ENCODE peak calls at places on chromosome 1, in five cellular contexts. M is HCT116, R is IMR-90, Y is K562, H is hepatocyte. I is an unnamed sample.

GRCh38 chr1:185342672-185343259 is 25.7 kb upstream of the IVNS1ABP start:
- DNase-seq in M (no peak), R (no peak), Y (no peak), H (no peak), I (no peak)

GRCh38 chr1:57012280-57012679 is 46.5 kb upstream of the C8B start:
- DNase-seq in M (no peak), R (no peak), Y (no peak), H (no peak), I (no peak)

GRCh38 chr1:119737040-119737682 is 25.4 kb downstream of the PHGDH start:
- DNase-seq in M (no peak), R (no peak), Y (peak; percentile 93), H (peak; percentile 71), I (no peak)

GRCh38 chr1:218969021-218969420 is 204.7 kb upstream of the LYPLAL1 start:
- DNase-seq in M (no peak), R (no peak), Y (no peak), H (no peak), I (no peak)

GRCh38 chr1:196295766-196296165 is 312.5 kb downstream of the KCNT2 start:
- DNase-seq in M (no peak), R (peak; percentile 3), Y (no peak), H (no peak), I (no peak)

GRCh38 chr1:95117207-95118018 is at the start of gene TLCD4:
- DNase-seq in M (peak; percentile 35), R (peak; percentile 24), Y (peak; percentile 81), H (peak; percentile 81), I (peak; percentile 62)

GRCh38 chr1:59768752-59769411 is 45.9 kb upstream of the HOOK1 start:
- DNase-seq in M (no peak), R (no peak), Y (no peak), H (no peak), I (no peak)

GRCh38 chr1:145944532-145944931 is 13.3 kb downstream of the LIX1L start:
- DNase-seq in M (no peak), R (no peak), Y (no peak), H (no peak), I (no peak)

GRCh38 chr1:115524211-115524610 is 117.6 kb upstream of the VANGL1 start:
- DNase-seq in M (no peak), R (no peak), Y (no peak), H (no peak), I (peak; percentile 95)

GRCh38 chr1:169110691-169111447 is 4.4 kb downstream of the ATP1B1 start:
- DNase-seq in M (no peak), R (peak; percentile 41), Y (no peak), H (no peak), I (no peak)

GRCh38 chr1:223652436-223652901 is 13.0 kb downstream of the CAPN8 start:
- DNase-seq in M (no peak), R (no peak), Y (no peak), H (no peak), I (peak; percentile 74)

GRCh38 chr1:160116277-160117147 is 953 bp downstream of the ATP1A2 start:
- DNase-seq in M (no peak), R (peak; percentile 44), Y (no peak), H (no peak), I (no peak)

GRCh38 chr1:166253076-166253779 is 86.4 kb upstream of the FAM78B start:
- DNase-seq in M (no peak), R (no peak), Y (no peak), H (no peak), I (no peak)
- TF ChIP-seq CTCF in M (no peak), R (no peak), Y (no peak), H (no peak), I (no peak)

GRCh38 chr1:5884110-5884509 is 108.1 kb downstream of the NPHP4 start:
- DNase-seq in M (no peak), R (no peak), Y (no peak), H (no peak), I (no peak)
- H3K9me3 ChIP-seq in M (no peaks in the 10 kb centered on the region), R (peaks cover 7% of the 10 kb centered on the region), Y (no peaks in the 10 kb centered on the region), H (no peaks in the 10 kb centered on the region), I (no peaks in the 10 kb centered on the region)

DNA sequence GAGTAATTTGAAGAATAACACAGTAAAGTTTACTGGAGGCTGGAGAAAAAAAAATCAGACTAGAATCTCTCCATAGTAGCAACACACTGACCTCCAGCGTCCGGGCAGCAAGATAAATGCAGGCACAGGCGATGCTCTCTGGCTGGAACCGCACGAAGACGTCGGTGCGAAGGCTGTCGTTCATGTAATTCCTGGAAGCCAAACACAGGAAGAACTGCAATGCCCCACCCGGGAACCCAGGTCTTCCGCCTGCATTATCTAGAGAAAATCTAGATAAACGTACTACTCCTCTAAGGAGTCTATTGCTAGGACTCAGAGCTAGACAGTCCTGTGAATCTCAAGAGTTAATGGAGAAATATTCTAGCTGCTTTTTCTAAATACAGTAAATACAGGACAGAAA is 8.5 kb downstream of the CCNL2 start:
- DNase-seq in M (no peak), R (no peak), Y (peak; percentile 59), H (no peak), I (no peak)
- H4K20me1 ChIP-seq in M (peaks cover 11% of the 10 kb centered on the region), R (peaks cover 28% of the 10 kb centered on the region), Y (no peaks in the 10 kb centered on the region), H (peaks cover 8% of the 10 kb centered on the region), I (peaks cover 18% of the 10 kb centered on the region)

GRCh38 chr1:152777510-152778137 is 2.7 kb downstream of the LCE1F start:
- DNase-seq in M (peak; percentile 28), R (no peak), Y (peak; percentile 65), H (no peak), I (no peak)
- TF ChIP-seq CTCF in M (peak; percentile 68), R (peak; percentile 32), Y (peak; percentile 56), H (no peak), I (peak; percentile 50)

GRCh38 chr1:202104073-202104472 is 18.6 kb upstream of the GPR37L1 start:
- DNase-seq in M (no peak), R (no peak), Y (no peak), H (no peak), I (no peak)
- H3K9me3 ChIP-seq in M (no peaks in the 10 kb centered on the region), R (no peaks in the 10 kb centered on the region), Y (no peaks in the 10 kb centered on the region), H (no peaks in the 10 kb centered on the region), I (no peaks in the 10 kb centered on the region)

DNA sequence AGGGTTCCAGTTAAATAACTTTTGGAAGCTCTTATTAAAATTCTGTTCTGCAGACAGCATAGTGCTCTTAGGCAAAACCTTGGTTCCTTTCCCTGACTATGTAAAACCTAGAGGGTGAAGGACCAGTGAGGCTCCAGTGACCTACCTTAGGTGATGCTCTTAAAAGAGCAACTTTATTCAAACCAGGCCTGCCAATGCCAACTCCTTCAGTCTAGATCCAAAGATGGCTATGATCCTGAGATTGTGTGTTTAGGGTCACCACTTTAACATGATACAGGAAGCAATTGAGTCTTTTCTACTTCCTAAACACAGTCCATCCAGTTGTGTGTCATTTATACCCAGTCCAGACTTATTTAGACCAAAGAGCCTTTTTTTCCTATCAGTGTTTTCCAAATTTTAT is 10.8 kb downstream of the MCL1 start:
- DNase-seq in M (no peak), R (no peak), Y (no peak), H (no peak), I (no peak)
- H4K20me1 ChIP-seq in M (peaks cover 10% of the 10 kb centered on the region), R (peaks cover 73% of the 10 kb centered on the region), Y (peaks cover 10% of the 10 kb centered on the region), H (peaks cover 18% of the 10 kb centered on the region), I (peaks cover 13% of the 10 kb centered on the region)

I was measured in PC-9.